ENCODE peak calls at places on chromosomes 12 and 14, in six cellular contexts. N is T-helper 1 cell, G is D341Med, I is fibroblast of pulmonary artery, B is head of caudate nucleus, S is GM03348. F is an unnamed sample.

GRCh38 chr12:5269846-5270245 is 162.1 kb upstream of the NTF3 start:
- DNase-seq in I (no peak), G (no peak), N (no peak), B (no peak), S (no peak), F (no peak)

GRCh38 chr12:39884616-39885125 is 221.2 kb downstream of the SLC2A13 start:
- DNase-seq in N (no peak), B (no peak), S (no peak), I (no peak), G (no peak), F (no peak)

GRCh38 chr12:30730011-30730410 is 24.7 kb downstream of the CAPRIN2 start:
- DNase-seq in I (no peak), N (no peak), G (no peak), S (no peak), B (no peak), F (no peak)

GRCh38 chr14:51774209-51774608 is 86.2 kb upstream of the GNG2 start:
- DNase-seq in B (no peak), S (no peak), I (no peak), G (no peak), N (no peak), F (no peak)

GRCh38 chr12:76398106-76398505 is 49.9 kb upstream of the BBS10 start:
- DNase-seq in G (no peak), B (no peak), I (no peak), N (no peak), S (peak), F (no peak)

GRCh38 chr12:13147688-13148531 is 44.4 kb upstream of the GSG1 start:
- DNase-seq in N (no peak), S (no peak), B (no peak), I (no peak), G (no peak), F (no peak)

GRCh38 chr12:93883436-93884154 is 206.4 kb downstream of the CRADD start:
- DNase-seq in S (peak), G (no peak), B (no peak), I (peak), N (no peak), F (no peak)

GRCh38 chr12:5513406-5513805 is 81.5 kb downstream of the NTF3 start:
- DNase-seq in N (no peak), S (no peak), B (no peak), I (no peak), G (no peak), F (no peak)

GRCh38 chr14:45426685-45427282 is 173.8 kb upstream of the MIS18BP1 start:
- DNase-seq in G (peak), N (peak), I (peak), S (peak), B (no peak), F (no peak)

GRCh38 chr14:56562883-56563282 is 16.7 kb upstream of the TMEM260 start:
- DNase-seq in S (no peak), N (no peak), I (no peak), G (no peak), B (no peak), F (no peak)

GRCh38 chr12:133129368-133130037 is 571 bp downstream of the ZNF891 start:
- DNase-seq in N (no peak), I (peak), G (no peak), S (no peak), B (no peak), F (no peak)

F was measured in T-helper 22 cell.